ENCODE peak calls at places on chromosome 2, in nine cellular contexts. One of them, this sample, is unnamed.

GRCh38 chr2:183490930-183491329 is 366.7 kb downstream of the NUP35 start:
- DNase-seq in tibial nerve: no peak
- DNase-seq in stimulated activated CD4-positive, alpha-beta T cell treated with anti-CD3 and anti-CD28 coated beads, Interleukin-15, amount 100 ng/mL, for 24 hours: no peak
- DNase-seq in WTC11: no peak
- DNase-seq in memory B cell: no peak
- DNase-seq in iris pigment epithelial cell: peak
- DNase-seq in osteocyte: no peak
- DNase-seq in H54: no peak
- DNase-seq in suprapubic skin: no peak
- DNase-seq in this sample: no peak

GRCh38 chr2:208103616-208104015 is 20.7 kb downstream of the CRYGD start:
- DNase-seq in tibial nerve: no peak
- DNase-seq in stimulated activated CD4-positive, alpha-beta T cell treated with anti-CD3 and anti-CD28 coated beads, Interleukin-15, amount 100 ng/mL, for 24 hours: no peak
- DNase-seq in WTC11: no peak
- DNase-seq in memory B cell: no peak
- DNase-seq in iris pigment epithelial cell: no peak
- DNase-seq in osteocyte: no peak
- DNase-seq in H54: no peak
- DNase-seq in suprapubic skin: no peak
- DNase-seq in this sample: no peak

GRCh38 chr2:134513468-134513810 is 205.4 kb downstream of the TMEM163 start:
- DNase-seq in tibial nerve: no peak
- DNase-seq in stimulated activated CD4-positive, alpha-beta T cell treated with anti-CD3 and anti-CD28 coated beads, Interleukin-15, amount 100 ng/mL, for 24 hours: no peak
- DNase-seq in WTC11: no peak
- DNase-seq in memory B cell: no peak
- DNase-seq in iris pigment epithelial cell: no peak
- DNase-seq in osteocyte: no peak
- DNase-seq in H54: no peak
- DNase-seq in suprapubic skin: no peak
- DNase-seq in this sample: no peak

GRCh38 chr2:167052825-167053224 is 164.5 kb downstream of the XIRP2 start:
- DNase-seq in tibial nerve: no peak
- DNase-seq in stimulated activated CD4-positive, alpha-beta T cell treated with anti-CD3 and anti-CD28 coated beads, Interleukin-15, amount 100 ng/mL, for 24 hours: no peak
- DNase-seq in WTC11: no peak
- DNase-seq in memory B cell: no peak
- DNase-seq in iris pigment epithelial cell: peak
- DNase-seq in osteocyte: no peak
- DNase-seq in H54: peak
- DNase-seq in suprapubic skin: no peak
- DNase-seq in this sample: no peak

GRCh38 chr2:185608799-185609198 is 129.8 kb upstream of the FSIP2 start:
- DNase-seq in tibial nerve: no peak
- DNase-seq in stimulated activated CD4-positive, alpha-beta T cell treated with anti-CD3 and anti-CD28 coated beads, Interleukin-15, amount 100 ng/mL, for 24 hours: no peak
- DNase-seq in WTC11: no peak
- DNase-seq in memory B cell: no peak
- DNase-seq in iris pigment epithelial cell: no peak
- DNase-seq in osteocyte: no peak
- DNase-seq in H54: no peak
- DNase-seq in suprapubic skin: no peak
- DNase-seq in this sample: no peak

GRCh38 chr2:8378016-8378810 is 303.6 kb upstream of the ID2 start:
- DNase-seq in tibial nerve: no peak
- DNase-seq in stimulated activated CD4-positive, alpha-beta T cell treated with anti-CD3 and anti-CD28 coated beads, Interleukin-15, amount 100 ng/mL, for 24 hours: no peak
- DNase-seq in WTC11: no peak
- DNase-seq in memory B cell: no peak
- DNase-seq in iris pigment epithelial cell: no peak
- DNase-seq in osteocyte: no peak
- DNase-seq in H54: no peak
- DNase-seq in suprapubic skin: no peak
- DNase-seq in this sample: no peak

GRCh38 chr2:197869501-197870111 is 65.2 kb downstream of the PLCL1 start:
- DNase-seq in tibial nerve: no peak
- DNase-seq in stimulated activated CD4-positive, alpha-beta T cell treated with anti-CD3 and anti-CD28 coated beads, Interleukin-15, amount 100 ng/mL, for 24 hours: peak
- DNase-seq in WTC11: no peak
- DNase-seq in memory B cell: no peak
- DNase-seq in iris pigment epithelial cell: peak
- DNase-seq in osteocyte: no peak
- DNase-seq in H54: no peak
- DNase-seq in suprapubic skin: no peak
- DNase-seq in this sample: peak

GRCh38 chr2:119469661-119470297 is 38.1 kb downstream of the TMEM37 start:
- DNase-seq in tibial nerve: no peak
- DNase-seq in stimulated activated CD4-positive, alpha-beta T cell treated with anti-CD3 and anti-CD28 coated beads, Interleukin-15, amount 100 ng/mL, for 24 hours: no peak
- DNase-seq in WTC11: no peak
- DNase-seq in memory B cell: no peak
- DNase-seq in iris pigment epithelial cell: no peak
- DNase-seq in osteocyte: no peak
- DNase-seq in H54: no peak
- DNase-seq in suprapubic skin: peak
- DNase-seq in this sample: no peak

GRCh38 chr2:228377533-228377932 is 196.0 kb upstream of the SPHKAP start:
- DNase-seq in tibial nerve: no peak
- DNase-seq in stimulated activated CD4-positive, alpha-beta T cell treated with anti-CD3 and anti-CD28 coated beads, Interleukin-15, amount 100 ng/mL, for 24 hours: no peak
- DNase-seq in WTC11: no peak
- DNase-seq in memory B cell: no peak
- DNase-seq in iris pigment epithelial cell: no peak
- DNase-seq in osteocyte: no peak
- DNase-seq in H54: no peak
- DNase-seq in suprapubic skin: no peak
- DNase-seq in this sample: no peak

GRCh38 chr2:66489433-66489832 is 54.5 kb downstream of the MEIS1 start:
- DNase-seq in tibial nerve: no peak
- DNase-seq in stimulated activated CD4-positive, alpha-beta T cell treated with anti-CD3 and anti-CD28 coated beads, Interleukin-15, amount 100 ng/mL, for 24 hours: no peak
- DNase-seq in WTC11: no peak
- DNase-seq in memory B cell: no peak
- DNase-seq in iris pigment epithelial cell: no peak
- DNase-seq in osteocyte: no peak
- DNase-seq in H54: no peak
- DNase-seq in suprapubic skin: no peak
- DNase-seq in this sample: no peak

GRCh38 chr2:126359494-126359893 is 296.5 kb upstream of the GYPC start:
- DNase-seq in tibial nerve: no peak
- DNase-seq in stimulated activated CD4-positive, alpha-beta T cell treated with anti-CD3 and anti-CD28 coated beads, Interleukin-15, amount 100 ng/mL, for 24 hours: no peak
- DNase-seq in WTC11: no peak
- DNase-seq in memory B cell: no peak
- DNase-seq in iris pigment epithelial cell: no peak
- DNase-seq in osteocyte: no peak
- DNase-seq in H54: no peak
- DNase-seq in suprapubic skin: no peak
- DNase-seq in this sample: no peak

GRCh38 chr2:225070811-225071210 is 28.5 kb upstream of the DOCK10 start:
- DNase-seq in tibial nerve: no peak
- DNase-seq in stimulated activated CD4-positive, alpha-beta T cell treated with anti-CD3 and anti-CD28 coated beads, Interleukin-15, amount 100 ng/mL, for 24 hours: no peak
- DNase-seq in WTC11: no peak
- DNase-seq in memory B cell: no peak
- DNase-seq in iris pigment epithelial cell: no peak
- DNase-seq in osteocyte: no peak
- DNase-seq in H54: no peak
- DNase-seq in suprapubic skin: no peak
- DNase-seq in this sample: no peak

GRCh38 chr2:105757361-105757933 is 12.7 kb downstream of the NCK2 start:
- DNase-seq in tibial nerve: no peak
- DNase-seq in stimulated activated CD4-positive, alpha-beta T cell treated with anti-CD3 and anti-CD28 coated beads, Interleukin-15, amount 100 ng/mL, for 24 hours: no peak
- DNase-seq in WTC11: no peak
- DNase-seq in memory B cell: no peak
- DNase-seq in iris pigment epithelial cell: no peak
- DNase-seq in osteocyte: no peak
- DNase-seq in H54: no peak
- DNase-seq in suprapubic skin: no peak
- DNase-seq in this sample: no peak

GRCh38 chr2:77328125-77328524 is 194.1 kb downstream of the LRRTM4 start:
- DNase-seq in tibial nerve: no peak
- DNase-seq in stimulated activated CD4-positive, alpha-beta T cell treated with anti-CD3 and anti-CD28 coated beads, Interleukin-15, amount 100 ng/mL, for 24 hours: no peak
- DNase-seq in WTC11: no peak
- DNase-seq in memory B cell: no peak
- DNase-seq in iris pigment epithelial cell: no peak
- DNase-seq in osteocyte: no peak
- DNase-seq in H54: no peak
- DNase-seq in suprapubic skin: no peak
- DNase-seq in this sample: no peak

GRCh38 chr2:120738786-120739771 is 3.4 kb downstream of the GLI2 start:
- DNase-seq in tibial nerve: no peak
- DNase-seq in stimulated activated CD4-positive, alpha-beta T cell treated with anti-CD3 and anti-CD28 coated beads, Interleukin-15, amount 100 ng/mL, for 24 hours: no peak
- DNase-seq in WTC11: no peak
- DNase-seq in memory B cell: no peak
- DNase-seq in iris pigment epithelial cell: no peak
- DNase-seq in osteocyte: peak
- DNase-seq in H54: no peak
- DNase-seq in suprapubic skin: no peak
- DNase-seq in this sample: no peak

GRCh38 chr2:110886806-110887573 is 154.6 kb downstream of the ACOXL start:
- DNase-seq in tibial nerve: no peak
- DNase-seq in stimulated activated CD4-positive, alpha-beta T cell treated with anti-CD3 and anti-CD28 coated beads, Interleukin-15, amount 100 ng/mL, for 24 hours: no peak
- DNase-seq in WTC11: no peak
- DNase-seq in memory B cell: no peak
- DNase-seq in iris pigment epithelial cell: no peak
- DNase-seq in osteocyte: peak
- DNase-seq in H54: no peak
- DNase-seq in suprapubic skin: no peak
- DNase-seq in this sample: no peak

GRCh38 chr2:120559401-120559800 is 176.3 kb upstream of the GLI2 start:
- DNase-seq in tibial nerve: no peak
- DNase-seq in stimulated activated CD4-positive, alpha-beta T cell treated with anti-CD3 and anti-CD28 coated beads, Interleukin-15, amount 100 ng/mL, for 24 hours: no peak
- DNase-seq in WTC11: no peak
- DNase-seq in memory B cell: no peak
- DNase-seq in iris pigment epithelial cell: peak
- DNase-seq in osteocyte: no peak
- DNase-seq in H54: peak
- DNase-seq in suprapubic skin: no peak
- DNase-seq in this sample: no peak

GRCh38 chr2:176710657-176711197 is 441.5 kb downstream of the MTX2 start:
- DNase-seq in tibial nerve: no peak
- DNase-seq in stimulated activated CD4-positive, alpha-beta T cell treated with anti-CD3 and anti-CD28 coated beads, Interleukin-15, amount 100 ng/mL, for 24 hours: no peak
- DNase-seq in WTC11: no peak
- DNase-seq in memory B cell: no peak
- DNase-seq in iris pigment epithelial cell: no peak
- DNase-seq in osteocyte: no peak
- DNase-seq in H54: no peak
- DNase-seq in suprapubic skin: no peak
- DNase-seq in this sample: no peak

GRCh38 chr2:118186858-118187254 is 98.6 kb downstream of the INSIG2 start:
- DNase-seq in tibial nerve: no peak
- DNase-seq in stimulated activated CD4-positive, alpha-beta T cell treated with anti-CD3 and anti-CD28 coated beads, Interleukin-15, amount 100 ng/mL, for 24 hours: no peak
- DNase-seq in WTC11: no peak
- DNase-seq in memory B cell: no peak
- DNase-seq in iris pigment epithelial cell: no peak
- DNase-seq in osteocyte: no peak
- DNase-seq in H54: no peak
- DNase-seq in suprapubic skin: no peak
- DNase-seq in this sample: no peak

GRCh38 chr2:196233808-196234501 is 62.6 kb upstream of the STK17B start:
- DNase-seq in tibial nerve: no peak
- DNase-seq in stimulated activated CD4-positive, alpha-beta T cell treated with anti-CD3 and anti-CD28 coated beads, Interleukin-15, amount 100 ng/mL, for 24 hours: no peak
- DNase-seq in WTC11: no peak
- DNase-seq in memory B cell: peak
- DNase-seq in iris pigment epithelial cell: no peak
- DNase-seq in osteocyte: no peak
- DNase-seq in H54: no peak
- DNase-seq in suprapubic skin: no peak
- DNase-seq in this sample: no peak

GRCh38 chr2:159684796-159685195 is 27.5 kb upstream of the MARCHF7 start:
- DNase-seq in tibial nerve: no peak
- DNase-seq in stimulated activated CD4-positive, alpha-beta T cell treated with anti-CD3 and anti-CD28 coated beads, Interleukin-15, amount 100 ng/mL, for 24 hours: no peak
- DNase-seq in WTC11: no peak
- DNase-seq in memory B cell: no peak
- DNase-seq in iris pigment epithelial cell: peak
- DNase-seq in osteocyte: no peak
- DNase-seq in H54: peak
- DNase-seq in suprapubic skin: no peak
- DNase-seq in this sample: no peak

GRCh38 chr2:235666240-235666781 is 172.5 kb downstream of the AGAP1 start:
- DNase-seq in tibial nerve: no peak
- DNase-seq in stimulated activated CD4-positive, alpha-beta T cell treated with anti-CD3 and anti-CD28 coated beads, Interleukin-15, amount 100 ng/mL, for 24 hours: no peak
- DNase-seq in WTC11: no peak
- DNase-seq in memory B cell: no peak
- DNase-seq in iris pigment epithelial cell: peak
- DNase-seq in osteocyte: no peak
- DNase-seq in H54: peak
- DNase-seq in suprapubic skin: no peak
- DNase-seq in this sample: peak

GRCh38 chr2:80610108-80610507 is 305.6 kb upstream of the LRRTM1 start:
- DNase-seq in tibial nerve: no peak
- DNase-seq in stimulated activated CD4-positive, alpha-beta T cell treated with anti-CD3 and anti-CD28 coated beads, Interleukin-15, amount 100 ng/mL, for 24 hours: no peak
- DNase-seq in WTC11: no peak
- DNase-seq in memory B cell: no peak
- DNase-seq in iris pigment epithelial cell: no peak
- DNase-seq in osteocyte: no peak
- DNase-seq in H54: no peak
- DNase-seq in suprapubic skin: no peak
- DNase-seq in this sample: no peak

GRCh38 chr2:110866036-110866435 is 133.7 kb downstream of the ACOXL start:
- DNase-seq in tibial nerve: no peak
- DNase-seq in stimulated activated CD4-positive, alpha-beta T cell treated with anti-CD3 and anti-CD28 coated beads, Interleukin-15, amount 100 ng/mL, for 24 hours: no peak
- DNase-seq in WTC11: no peak
- DNase-seq in memory B cell: no peak
- DNase-seq in iris pigment epithelial cell: no peak
- DNase-seq in osteocyte: peak
- DNase-seq in H54: no peak
- DNase-seq in suprapubic skin: no peak
- DNase-seq in this sample: no peak

GRCh38 chr2:95277246-95277906 is 3.1 kb downstream of the PROM2 start:
- DNase-seq in tibial nerve: no peak
- DNase-seq in stimulated activated CD4-positive, alpha-beta T cell treated with anti-CD3 and anti-CD28 coated beads, Interleukin-15, amount 100 ng/mL, for 24 hours: no peak
- DNase-seq in WTC11: peak
- DNase-seq in memory B cell: no peak
- DNase-seq in iris pigment epithelial cell: no peak
- DNase-seq in osteocyte: no peak
- DNase-seq in H54: peak
- DNase-seq in suprapubic skin: peak
- DNase-seq in this sample: no peak

GRCh38 chr2:31012384-31012783 is 125.9 kb downstream of the GALNT14 start:
- DNase-seq in tibial nerve: no peak
- DNase-seq in stimulated activated CD4-positive, alpha-beta T cell treated with anti-CD3 and anti-CD28 coated beads, Interleukin-15, amount 100 ng/mL, for 24 hours: no peak
- DNase-seq in WTC11: no peak
- DNase-seq in memory B cell: no peak
- DNase-seq in iris pigment epithelial cell: no peak
- DNase-seq in osteocyte: no peak
- DNase-seq in H54: no peak
- DNase-seq in suprapubic skin: peak
- DNase-seq in this sample: no peak

This sample was measured in CD8-positive, alpha-beta memory T cell.